ENCODE peak calls at places on chromosome 15, in six cellular contexts. One of them, this sample, is unnamed.

GRCh38 chr15:100781961-100782525 is 97.6 kb upstream of the ALDH1A3 start:
- DNase-seq in PC-3: no peak
- DNase-seq in left ventricle myocardium inferior: no peak
- DNase-seq in CD8-positive, alpha-beta T cell: no peak
- DNase-seq in fibroblast of villous mesenchyme: no peak
- DNase-seq in fibroblast of gingiva: no peak
- DNase-seq in this sample: no peak

GRCh38 chr15:56732135-56732880 is 1.0 kb downstream of the ZNF280D start:
- DNase-seq in PC-3: no peak
- DNase-seq in left ventricle myocardium inferior: no peak
- DNase-seq in CD8-positive, alpha-beta T cell: no peak
- DNase-seq in fibroblast of villous mesenchyme: peak
- DNase-seq in fibroblast of gingiva: peak
- DNase-seq in this sample: peak

GRCh38 chr15:82044373-82045178 is 1.2 kb downstream of the MEX3B start:
- DNase-seq in PC-3: no peak
- DNase-seq in left ventricle myocardium inferior: peak
- DNase-seq in CD8-positive, alpha-beta T cell: no peak
- DNase-seq in fibroblast of villous mesenchyme: peak
- DNase-seq in fibroblast of gingiva: peak
- DNase-seq in this sample: peak

GRCh38 chr15:48800811-48801460 is 9.9 kb downstream of the CEP152 start:
- DNase-seq in PC-3: peak
- DNase-seq in left ventricle myocardium inferior: no peak
- DNase-seq in CD8-positive, alpha-beta T cell: no peak
- DNase-seq in fibroblast of villous mesenchyme: peak
- DNase-seq in fibroblast of gingiva: peak
- DNase-seq in this sample: peak

GRCh38 chr15:78390823-78391222 is 47.2 kb upstream of the IREB2 start:
- DNase-seq in PC-3: no peak
- DNase-seq in left ventricle myocardium inferior: no peak
- DNase-seq in CD8-positive, alpha-beta T cell: no peak
- DNase-seq in fibroblast of villous mesenchyme: no peak
- DNase-seq in fibroblast of gingiva: peak
- DNase-seq in this sample: peak

GRCh38 chr15:89333959-89334509 is 590 bp downstream of the POLG start:
- DNase-seq in PC-3: no peak
- DNase-seq in left ventricle myocardium inferior: no peak
- DNase-seq in CD8-positive, alpha-beta T cell: no peak
- DNase-seq in fibroblast of villous mesenchyme: no peak
- DNase-seq in fibroblast of gingiva: no peak
- DNase-seq in this sample: no peak

GRCh38 chr15:70419046-70419445 is 321.3 kb upstream of the TLE3 start:
- DNase-seq in PC-3: no peak
- DNase-seq in left ventricle myocardium inferior: no peak
- DNase-seq in CD8-positive, alpha-beta T cell: no peak
- DNase-seq in fibroblast of villous mesenchyme: no peak
- DNase-seq in fibroblast of gingiva: no peak
- DNase-seq in this sample: no peak

GRCh38 chr15:37891754-37892368 is 42.6 kb upstream of the TMCO5A start:
- DNase-seq in PC-3: peak
- DNase-seq in left ventricle myocardium inferior: no peak
- DNase-seq in CD8-positive, alpha-beta T cell: no peak
- DNase-seq in fibroblast of villous mesenchyme: peak
- DNase-seq in fibroblast of gingiva: peak
- DNase-seq in this sample: peak

GRCh38 chr15:73596214-73596613 is 37.0 kb downstream of the NPTN start:
- DNase-seq in PC-3: no peak
- DNase-seq in left ventricle myocardium inferior: no peak
- DNase-seq in CD8-positive, alpha-beta T cell: no peak
- DNase-seq in fibroblast of villous mesenchyme: no peak
- DNase-seq in fibroblast of gingiva: peak
- DNase-seq in this sample: no peak

This sample was measured in adipocyte.